ENCODE peak calls at places on chromosomes 16 and 17, in seven cellular contexts. One of them, this sample, is unnamed.

GRCh38 chr17:3887811-3888210 is 5.0 kb downstream of the CAMKK1 start:
- DNase-seq in HL-60: no peak
- DNase-seq in heart left ventricle: no peak
- DNase-seq in stomach: no peak
- DNase-seq in A673: no peak
- DNase-seq in GM10248: no peak
- DNase-seq in Panc1: no peak
- DNase-seq in this sample: no peak

GRCh38 chr17:34423978-34424813 is 61.2 kb upstream of the CCL1 start:
- DNase-seq in GM10248: no peak
- DNase-seq in heart left ventricle: no peak
- DNase-seq in A673: no peak
- DNase-seq in Panc1: no peak
- DNase-seq in stomach: no peak
- DNase-seq in HL-60: no peak
- DNase-seq in this sample: no peak

GRCh38 chr16:59702531-59702930 is 968.4 kb upstream of the GOT2 start:
- DNase-seq in GM10248: no peak
- DNase-seq in Panc1: no peak
- DNase-seq in heart left ventricle: no peak
- DNase-seq in HL-60: no peak
- DNase-seq in stomach: no peak
- DNase-seq in A673: no peak
- DNase-seq in this sample: no peak

GRCh38 chr17:78383725-78384471 is 5.4 kb downstream of the PGS1 start:
- DNase-seq in Panc1: no peak
- DNase-seq in HL-60: peak
- DNase-seq in stomach: peak
- DNase-seq in GM10248: peak
- DNase-seq in A673: no peak
- DNase-seq in heart left ventricle: peak
- DNase-seq in this sample: no peak

GRCh38 chr17:17350491-17351355 is 47.5 kb downstream of the NT5M start:
- DNase-seq in Panc1: no peak
- DNase-seq in heart left ventricle: no peak
- DNase-seq in stomach: peak
- DNase-seq in GM10248: no peak
- DNase-seq in A673: no peak
- DNase-seq in HL-60: no peak
- DNase-seq in this sample: no peak

GRCh38 chr16:58094791-58095574 is 34.2 kb downstream of the CFAP20 start:
- DNase-seq in HL-60: no peak
- DNase-seq in GM10248: no peak
- DNase-seq in Panc1: no peak
- DNase-seq in heart left ventricle: no peak
- DNase-seq in A673: no peak
- DNase-seq in stomach: no peak
- DNase-seq in this sample: no peak

GRCh38 chr17:42027961-42028790 is 8.3 kb downstream of the NKIRAS2 start:
- DNase-seq in A673: no peak
- DNase-seq in heart left ventricle: no peak
- DNase-seq in Panc1: no peak
- DNase-seq in stomach: peak
- DNase-seq in GM10248: no peak
- DNase-seq in HL-60: peak
- DNase-seq in this sample: no peak

GRCh38 chr16:83330251-83330650 is 477.5 kb upstream of the HSBP1 start:
- DNase-seq in heart left ventricle: no peak
- DNase-seq in GM10248: no peak
- DNase-seq in A673: no peak
- DNase-seq in HL-60: no peak
- DNase-seq in stomach: no peak
- DNase-seq in Panc1: no peak
- DNase-seq in this sample: no peak

GRCh38 chr16:80577485-80578280 is 36.9 kb downstream of the DYNLRB2 start:
- DNase-seq in GM10248: no peak
- DNase-seq in heart left ventricle: no peak
- DNase-seq in Panc1: no peak
- DNase-seq in stomach: peak
- DNase-seq in A673: no peak
- DNase-seq in HL-60: no peak
- DNase-seq in this sample: no peak

GRCh38 chr16:85393674-85394510 is 219.2 kb upstream of the GSE1 start:
- DNase-seq in Panc1: no peak
- DNase-seq in stomach: peak
- DNase-seq in GM10248: peak
- DNase-seq in A673: peak
- DNase-seq in heart left ventricle: peak
- DNase-seq in HL-60: peak
- DNase-seq in this sample: peak

GRCh38 chr16:13835357-13835756 is 84.6 kb upstream of the ERCC4 start:
- DNase-seq in stomach: no peak
- DNase-seq in GM10248: no peak
- DNase-seq in Panc1: no peak
- DNase-seq in heart left ventricle: no peak
- DNase-seq in HL-60: no peak
- DNase-seq in A673: no peak
- DNase-seq in this sample: no peak

GRCh38 chr17:77361986-77362620 is 221.3 kb downstream of the SEC14L1 start:
- DNase-seq in HL-60: peak
- DNase-seq in GM10248: no peak
- DNase-seq in Panc1: no peak
- DNase-seq in stomach: no peak
- DNase-seq in A673: no peak
- DNase-seq in heart left ventricle: no peak
- DNase-seq in this sample: no peak

GRCh38 chr16:55389426-55390073 is 65.5 kb downstream of the IRX6 start:
- DNase-seq in heart left ventricle: peak
- DNase-seq in Panc1: no peak
- DNase-seq in GM10248: no peak
- DNase-seq in stomach: no peak
- DNase-seq in HL-60: no peak
- DNase-seq in A673: no peak
- DNase-seq in this sample: no peak

GRCh38 chr16:23999663-24000062 is 163.9 kb downstream of the PRKCB start:
- DNase-seq in A673: no peak
- DNase-seq in heart left ventricle: no peak
- DNase-seq in stomach: no peak
- DNase-seq in HL-60: no peak
- DNase-seq in Panc1: no peak
- DNase-seq in GM10248: peak
- DNase-seq in this sample: no peak

GRCh38 chr16:86379505-86379846 is 130.9 kb upstream of the FOXF1 start:
- DNase-seq in HL-60: no peak
- DNase-seq in stomach: no peak
- DNase-seq in A673: no peak
- DNase-seq in GM10248: no peak
- DNase-seq in heart left ventricle: no peak
- DNase-seq in Panc1: no peak
- DNase-seq in this sample: no peak

GRCh38 chr16:31007684-31008083 is 2.8 kb downstream of the STX1B start:
- DNase-seq in A673: no peak
- DNase-seq in stomach: no peak
- DNase-seq in HL-60: no peak
- DNase-seq in Panc1: no peak
- DNase-seq in heart left ventricle: no peak
- DNase-seq in GM10248: no peak
- DNase-seq in this sample: no peak
- TF ChIP-seq CTCF in A673: no peak
- TF ChIP-seq CTCF in stomach: no peak
- TF ChIP-seq CTCF in HL-60: no peak
- TF ChIP-seq CTCF in Panc1: no peak
- TF ChIP-seq CTCF in heart left ventricle: no peak
- TF ChIP-seq CTCF in GM10248: no peak
- TF ChIP-seq CTCF in this sample: no peak

GRCh38 chr17:38922538-38923291 is 2.7 kb upstream of the LASP1NB start:
- DNase-seq in A673: peak
- DNase-seq in HL-60: no peak
- DNase-seq in stomach: peak
- DNase-seq in GM10248: no peak
- DNase-seq in heart left ventricle: peak
- DNase-seq in Panc1: no peak
- DNase-seq in this sample: peak
- TF ChIP-seq CTCF in A673: no peak
- TF ChIP-seq CTCF in HL-60: no peak
- TF ChIP-seq CTCF in stomach: no peak
- TF ChIP-seq CTCF in GM10248: no peak
- TF ChIP-seq CTCF in heart left ventricle: no peak
- TF ChIP-seq CTCF in Panc1: no peak
- TF ChIP-seq CTCF in this sample: no peak

DNA sequence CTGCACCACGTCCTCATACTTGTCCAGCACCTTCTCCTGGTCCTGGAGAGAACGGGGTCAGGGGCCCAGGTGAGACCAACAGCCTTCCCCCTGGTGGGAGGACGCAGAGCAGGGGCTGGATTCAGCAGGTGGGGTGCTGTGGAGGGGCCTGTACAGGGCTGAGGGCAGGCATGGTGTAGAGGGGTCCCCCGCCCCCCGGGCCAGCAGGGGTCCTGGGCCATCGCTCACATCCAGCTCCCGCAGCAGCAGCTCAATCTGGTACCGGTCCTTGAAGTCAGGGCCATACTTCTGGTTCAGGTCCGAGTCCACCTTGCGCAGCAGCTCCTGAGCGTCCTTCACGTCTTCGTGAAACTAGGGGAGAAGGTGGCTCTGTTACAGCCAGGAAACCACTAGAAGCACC is 41.6 kb downstream of the PPL start:
- DNase-seq in heart left ventricle: no peak
- DNase-seq in Panc1: no peak
- DNase-seq in stomach: no peak
- DNase-seq in A673: no peak
- DNase-seq in GM10248: no peak
- DNase-seq in HL-60: no peak
- DNase-seq in this sample: no peak
- TF ChIP-seq CTCF in heart left ventricle: no peak
- TF ChIP-seq CTCF in Panc1: no peak
- TF ChIP-seq CTCF in stomach: no peak
- TF ChIP-seq CTCF in A673: no peak
- TF ChIP-seq CTCF in GM10248: no peak
- TF ChIP-seq CTCF in HL-60: no peak
- TF ChIP-seq CTCF in this sample: no peak

GRCh38 chr17:75614006-75614405 is 19.2 kb upstream of the SMIM5 start:
- DNase-seq in GM10248: no peak
- DNase-seq in HL-60: no peak
- DNase-seq in heart left ventricle: no peak
- DNase-seq in Panc1: no peak
- DNase-seq in stomach: no peak
- DNase-seq in A673: no peak
- DNase-seq in this sample: no peak

GRCh38 chr17:75616521-75617122 is 16.6 kb upstream of the SMIM5 start:
- DNase-seq in heart left ventricle: no peak
- DNase-seq in HL-60: no peak
- DNase-seq in Panc1: no peak
- DNase-seq in stomach: no peak
- DNase-seq in A673: no peak
- DNase-seq in GM10248: no peak
- DNase-seq in this sample: no peak

GRCh38 chr17:75614556-75615270 is 18.5 kb upstream of the SMIM5 start:
- DNase-seq in A673: no peak
- DNase-seq in HL-60: no peak
- DNase-seq in Panc1: no peak
- DNase-seq in GM10248: no peak
- DNase-seq in stomach: no peak
- DNase-seq in heart left ventricle: no peak
- DNase-seq in this sample: no peak

GRCh38 chr17:75617218-75617617 is 16.0 kb upstream of the SMIM5 start:
- DNase-seq in heart left ventricle: no peak
- DNase-seq in A673: no peak
- DNase-seq in Panc1: no peak
- DNase-seq in stomach: no peak
- DNase-seq in HL-60: no peak
- DNase-seq in GM10248: no peak
- DNase-seq in this sample: no peak

GRCh38 chr17:75615301-75615700 is 17.9 kb upstream of the SMIM5 start:
- DNase-seq in A673: no peak
- DNase-seq in heart left ventricle: no peak
- DNase-seq in HL-60: no peak
- DNase-seq in GM10248: no peak
- DNase-seq in Panc1: no peak
- DNase-seq in stomach: no peak
- DNase-seq in this sample: no peak
- TF ChIP-seq CTCF in A673: no peak
- TF ChIP-seq CTCF in heart left ventricle: no peak
- TF ChIP-seq CTCF in HL-60: no peak
- TF ChIP-seq CTCF in GM10248: no peak
- TF ChIP-seq CTCF in Panc1: peak
- TF ChIP-seq CTCF in stomach: no peak
- TF ChIP-seq CTCF in this sample: no peak

GRCh38 chr17:44941712-44942331 is 5.8 kb downstream of the KIF18B start:
- DNase-seq in A673: no peak
- DNase-seq in Panc1: no peak
- DNase-seq in stomach: no peak
- DNase-seq in GM10248: no peak
- DNase-seq in HL-60: no peak
- DNase-seq in heart left ventricle: no peak
- DNase-seq in this sample: no peak

GRCh38 chr17:44942456-44942855 is 5.1 kb downstream of the KIF18B start:
- DNase-seq in heart left ventricle: no peak
- DNase-seq in GM10248: no peak
- DNase-seq in A673: no peak
- DNase-seq in Panc1: no peak
- DNase-seq in HL-60: no peak
- DNase-seq in stomach: no peak
- DNase-seq in this sample: no peak

GRCh38 chr17:44948315-44948795 is 782 bp upstream of the KIF18B start:
- DNase-seq in Panc1: no peak
- DNase-seq in heart left ventricle: no peak
- DNase-seq in GM10248: no peak
- DNase-seq in A673: no peak
- DNase-seq in HL-60: no peak
- DNase-seq in stomach: no peak
- DNase-seq in this sample: no peak

GRCh38 chr17:44952946-44953475 is 5.4 kb upstream of the KIF18B start:
- DNase-seq in stomach: no peak
- DNase-seq in heart left ventricle: no peak
- DNase-seq in GM10248: no peak
- DNase-seq in Panc1: no peak
- DNase-seq in A673: no peak
- DNase-seq in HL-60: no peak
- DNase-seq in this sample: no peak

GRCh38 chr17:44947461-44948314 is at the start of gene KIF18B:
- DNase-seq in stomach: peak
- DNase-seq in GM10248: peak
- DNase-seq in Panc1: peak
- DNase-seq in A673: peak
- DNase-seq in HL-60: peak
- DNase-seq in heart left ventricle: peak
- DNase-seq in this sample: peak
- TF ChIP-seq CTCF in stomach: peak
- TF ChIP-seq CTCF in GM10248: no peak
- TF ChIP-seq CTCF in Panc1: no peak
- TF ChIP-seq CTCF in A673: no peak
- TF ChIP-seq CTCF in HL-60: no peak
- TF ChIP-seq CTCF in heart left ventricle: no peak
- TF ChIP-seq CTCF in this sample: no peak

GRCh38 chr17:45110676-45111611 is 21.4 kb downstream of the PLCD3 start:
- DNase-seq in stomach: no peak
- DNase-seq in heart left ventricle: peak
- DNase-seq in GM10248: no peak
- DNase-seq in A673: no peak
- DNase-seq in HL-60: no peak
- DNase-seq in Panc1: no peak
- DNase-seq in this sample: no peak
- TF ChIP-seq CTCF in stomach: no peak
- TF ChIP-seq CTCF in heart left ventricle: no peak
- TF ChIP-seq CTCF in GM10248: no peak
- TF ChIP-seq CTCF in A673: no peak
- TF ChIP-seq CTCF in HL-60: no peak
- TF ChIP-seq CTCF in Panc1: no peak
- TF ChIP-seq CTCF in this sample: no peak

GRCh38 chr16:65342231-65342866 is 220.5 kb upstream of the CDH11 start:
- DNase-seq in Panc1: no peak
- DNase-seq in HL-60: no peak
- DNase-seq in heart left ventricle: no peak
- DNase-seq in stomach: no peak
- DNase-seq in GM10248: no peak
- DNase-seq in A673: no peak
- DNase-seq in this sample: no peak
- TF ChIP-seq CTCF in Panc1: no peak
- TF ChIP-seq CTCF in HL-60: no peak
- TF ChIP-seq CTCF in heart left ventricle: no peak
- TF ChIP-seq CTCF in stomach: no peak
- TF ChIP-seq CTCF in GM10248: no peak
- TF ChIP-seq CTCF in A673: no peak
- TF ChIP-seq CTCF in this sample: no peak

This sample was measured in osteocyte.